ENCODE peak calls at places on chromosome 1, in six cellular contexts. One of them, this sample, is unnamed.

GRCh38 chr1:89900791-89901708 is 80.2 kb downstream of the LRRC8D start:
- DNase-seq in aorta: no peak
- DNase-seq in A549: no peak
- DNase-seq in GM12865: no peak
- DNase-seq in iPS DF 6.9: no peak
- DNase-seq in PC-9: no peak
- DNase-seq in this sample: no peak

GRCh38 chr1:80008934-80009333 is 1002.4 kb upstream of the ADGRL4 start:
- DNase-seq in aorta: no peak
- DNase-seq in A549: no peak
- DNase-seq in GM12865: no peak
- DNase-seq in iPS DF 6.9: no peak
- DNase-seq in PC-9: no peak
- DNase-seq in this sample: no peak

GRCh38 chr1:67956096-67956495 is 94.3 kb downstream of the DIRAS3 start:
- DNase-seq in aorta: no peak
- DNase-seq in A549: no peak
- DNase-seq in GM12865: no peak
- DNase-seq in iPS DF 6.9: no peak
- DNase-seq in PC-9: no peak
- DNase-seq in this sample: no peak

GRCh38 chr1:240001177-240001740 is 90.4 kb upstream of the FMN2 start:
- DNase-seq in aorta: no peak
- DNase-seq in A549: no peak
- DNase-seq in GM12865: no peak
- DNase-seq in iPS DF 6.9: no peak
- DNase-seq in PC-9: no peak
- DNase-seq in this sample: no peak

GRCh38 chr1:74681001-74681400 is 7.4 kb upstream of the ERICH3 start:
- DNase-seq in aorta: no peak
- DNase-seq in A549: no peak
- DNase-seq in GM12865: no peak
- DNase-seq in iPS DF 6.9: no peak
- DNase-seq in PC-9: no peak
- DNase-seq in this sample: no peak

GRCh38 chr1:208418667-208419066 is 174.5 kb upstream of the PLXNA2 start:
- DNase-seq in aorta: no peak
- DNase-seq in A549: no peak
- DNase-seq in GM12865: peak; percentile 27
- DNase-seq in iPS DF 6.9: no peak
- DNase-seq in PC-9: no peak
- DNase-seq in this sample: no peak

GRCh38 chr1:26555550-26555981 is 26.0 kb downstream of the RPS6KA1 start:
- DNase-seq in aorta: no peak
- DNase-seq in A549: no peak
- DNase-seq in GM12865: no peak
- DNase-seq in iPS DF 6.9: no peak
- DNase-seq in PC-9: no peak
- DNase-seq in this sample: no peak

GRCh38 chr1:224151117-224151516 is 31.9 kb upstream of the DEGS1 start:
- DNase-seq in aorta: no peak
- DNase-seq in A549: no peak
- DNase-seq in GM12865: no peak
- DNase-seq in iPS DF 6.9: no peak
- DNase-seq in PC-9: no peak
- DNase-seq in this sample: no peak

GRCh38 chr1:66752671-66753371 is 562 bp downstream of the DYNLT5 start:
- DNase-seq in aorta: no peak
- DNase-seq in A549: no peak
- DNase-seq in GM12865: no peak
- DNase-seq in iPS DF 6.9: no peak
- DNase-seq in PC-9: no peak
- DNase-seq in this sample: no peak

GRCh38 chr1:223474804-223475203 is 81.6 kb downstream of the CCDC185 start:
- DNase-seq in aorta: no peak
- DNase-seq in A549: no peak
- DNase-seq in GM12865: no peak
- DNase-seq in iPS DF 6.9: no peak
- DNase-seq in PC-9: no peak
- DNase-seq in this sample: no peak

GRCh38 chr1:52343982-52344381 is 22.0 kb downstream of the CC2D1B start:
- DNase-seq in aorta: no peak
- DNase-seq in A549: no peak
- DNase-seq in GM12865: no peak
- DNase-seq in iPS DF 6.9: no peak
- DNase-seq in PC-9: no peak
- DNase-seq in this sample: no peak

GRCh38 chr1:87061742-87062156 is 147.3 kb downstream of the HS2ST1 start:
- DNase-seq in aorta: no peak
- DNase-seq in A549: no peak
- DNase-seq in GM12865: peak; percentile 74
- DNase-seq in iPS DF 6.9: no peak
- DNase-seq in PC-9: no peak
- DNase-seq in this sample: no peak

GRCh38 chr1:1550591-1551432 is 10.4 kb upstream of the TMEM240 start:
- DNase-seq in aorta: no peak
- DNase-seq in A549: peak; percentile 12
- DNase-seq in GM12865: no peak
- DNase-seq in iPS DF 6.9: no peak
- DNase-seq in PC-9: no peak
- DNase-seq in this sample: no peak

GRCh38 chr1:68116643-68117235 is 66.3 kb upstream of the DIRAS3 start:
- DNase-seq in aorta: no peak
- DNase-seq in A549: peak; percentile 20
- DNase-seq in GM12865: peak; percentile 57
- DNase-seq in iPS DF 6.9: peak; percentile 27
- DNase-seq in PC-9: peak; percentile 62
- DNase-seq in this sample: peak; percentile 18

GRCh38 chr1:27436204-27437159 is 44.1 kb downstream of the GPR3 start:
- DNase-seq in aorta: no peak
- DNase-seq in A549: peak; percentile 34
- DNase-seq in GM12865: peak; percentile 57
- DNase-seq in iPS DF 6.9: no peak
- DNase-seq in PC-9: peak; percentile 70
- DNase-seq in this sample: no peak

GRCh38 chr1:168803696-168804510 is 74.9 kb upstream of the DPT start:
- DNase-seq in aorta: no peak
- DNase-seq in A549: no peak
- DNase-seq in GM12865: no peak
- DNase-seq in iPS DF 6.9: peak; percentile 9
- DNase-seq in PC-9: no peak
- DNase-seq in this sample: no peak

GRCh38 chr1:7885513-7886298 is 32.8 kb upstream of the UTS2 start:
- DNase-seq in aorta: no peak
- DNase-seq in A549: no peak
- DNase-seq in GM12865: peak; percentile 25
- DNase-seq in iPS DF 6.9: peak; percentile 90
- DNase-seq in PC-9: no peak
- DNase-seq in this sample: no peak

GRCh38 chr1:15114884-15115283 is 38.7 kb upstream of the TMEM51 start:
- DNase-seq in aorta: peak; percentile 37
- DNase-seq in A549: no peak
- DNase-seq in GM12865: no peak
- DNase-seq in iPS DF 6.9: no peak
- DNase-seq in PC-9: no peak
- DNase-seq in this sample: no peak

GRCh38 chr1:33272930-33273329 is 16.6 kb downstream of the ZNF362 start:
- DNase-seq in aorta: peak; percentile 23
- DNase-seq in A549: no peak
- DNase-seq in GM12865: no peak
- DNase-seq in iPS DF 6.9: no peak
- DNase-seq in PC-9: no peak
- DNase-seq in this sample: no peak

GRCh38 chr1:156896490-156897033 is 3.0 kb downstream of the PEAR1 start:
- DNase-seq in aorta: no peak
- DNase-seq in A549: peak; percentile 96
- DNase-seq in GM12865: no peak
- DNase-seq in iPS DF 6.9: no peak
- DNase-seq in PC-9: peak; percentile 91
- DNase-seq in this sample: no peak

GRCh38 chr1:165633624-165634023 is 2.6 kb downstream of the MGST3 start:
- DNase-seq in aorta: no peak
- DNase-seq in A549: no peak
- DNase-seq in GM12865: peak; percentile 26
- DNase-seq in iPS DF 6.9: no peak
- DNase-seq in PC-9: peak; percentile 52
- DNase-seq in this sample: no peak

GRCh38 chr1:150282558-150282958 is 204 bp downstream of the CIART start:
- DNase-seq in aorta: peak; percentile 81
- DNase-seq in A549: no peak
- DNase-seq in GM12865: no peak
- DNase-seq in iPS DF 6.9: no peak
- DNase-seq in PC-9: no peak
- DNase-seq in this sample: no peak

GRCh38 chr1:203926025-203926540 is 64.7 kb downstream of the SNRPE start:
- DNase-seq in aorta: no peak
- DNase-seq in A549: no peak
- DNase-seq in GM12865: no peak
- DNase-seq in iPS DF 6.9: no peak
- DNase-seq in PC-9: peak; percentile 74
- DNase-seq in this sample: no peak

GRCh38 chr1:41365772-41366427 is 4.7 kb downstream of the FOXO6 start:
- DNase-seq in aorta: no peak
- DNase-seq in A549: no peak
- DNase-seq in GM12865: peak; percentile 17
- DNase-seq in iPS DF 6.9: no peak
- DNase-seq in PC-9: no peak
- DNase-seq in this sample: no peak

DNA sequence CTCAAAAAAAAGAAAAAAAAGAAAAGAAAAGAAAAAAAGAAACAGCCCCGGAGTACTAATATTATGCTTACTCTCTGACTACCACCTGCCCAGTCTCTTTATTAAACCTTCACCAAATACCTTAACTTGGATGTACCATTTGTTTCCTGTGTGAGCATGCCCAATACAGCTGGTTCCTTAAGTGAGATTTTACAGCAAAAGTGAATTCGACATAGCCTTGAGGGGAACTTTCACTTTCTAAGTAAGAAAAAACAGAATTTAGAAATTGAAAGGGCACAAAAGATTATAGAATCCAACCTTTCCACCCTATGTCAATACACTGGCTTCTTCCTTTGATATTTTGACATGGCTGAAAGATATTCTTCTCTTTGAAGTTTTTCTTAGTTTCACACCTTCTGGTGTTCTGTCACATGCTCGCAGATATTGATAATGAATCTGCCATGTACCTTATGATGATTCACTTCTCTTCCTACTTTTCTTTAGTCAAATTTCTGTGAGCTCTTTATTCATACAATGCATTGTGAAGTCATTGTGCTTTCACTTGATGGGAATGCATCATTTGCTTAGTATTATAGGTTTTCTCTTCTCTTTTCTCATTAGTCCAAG is 5.2 kb upstream of the GIPC2 start:
- DNase-seq in aorta: no peak
- DNase-seq in A549: no peak
- DNase-seq in GM12865: peak; percentile 25
- DNase-seq in iPS DF 6.9: no peak
- DNase-seq in PC-9: no peak
- DNase-seq in this sample: no peak
- H3K4me3 ChIP-seq in aorta: no peak overlapping the region
- H3K4me3 ChIP-seq in A549: no peak overlapping the region
- H3K4me3 ChIP-seq in GM12865: no peak overlapping the region
- H3K4me3 ChIP-seq in iPS DF 6.9: no peak overlapping the region
- H3K4me3 ChIP-seq in PC-9: no peak overlapping the region
- H3K4me3 ChIP-seq in this sample: no peak overlapping the region

GRCh38 chr1:39799770-39800470 is 11.3 kb upstream of the BMP8B start:
- DNase-seq in aorta: peak; percentile 88
- DNase-seq in A549: peak; percentile 65
- DNase-seq in GM12865: peak; percentile 76
- DNase-seq in iPS DF 6.9: no peak
- DNase-seq in PC-9: peak; percentile 91
- DNase-seq in this sample: no peak
- H3K4me3 ChIP-seq in aorta: no peak overlapping the region
- H3K4me3 ChIP-seq in A549: peak overlapping the region; percentile 16
- H3K4me3 ChIP-seq in GM12865: peak overlapping the region; percentile 50
- H3K4me3 ChIP-seq in iPS DF 6.9: no peak overlapping the region
- H3K4me3 ChIP-seq in PC-9: no peak overlapping the region
- H3K4me3 ChIP-seq in this sample: no peak overlapping the region

DNA sequence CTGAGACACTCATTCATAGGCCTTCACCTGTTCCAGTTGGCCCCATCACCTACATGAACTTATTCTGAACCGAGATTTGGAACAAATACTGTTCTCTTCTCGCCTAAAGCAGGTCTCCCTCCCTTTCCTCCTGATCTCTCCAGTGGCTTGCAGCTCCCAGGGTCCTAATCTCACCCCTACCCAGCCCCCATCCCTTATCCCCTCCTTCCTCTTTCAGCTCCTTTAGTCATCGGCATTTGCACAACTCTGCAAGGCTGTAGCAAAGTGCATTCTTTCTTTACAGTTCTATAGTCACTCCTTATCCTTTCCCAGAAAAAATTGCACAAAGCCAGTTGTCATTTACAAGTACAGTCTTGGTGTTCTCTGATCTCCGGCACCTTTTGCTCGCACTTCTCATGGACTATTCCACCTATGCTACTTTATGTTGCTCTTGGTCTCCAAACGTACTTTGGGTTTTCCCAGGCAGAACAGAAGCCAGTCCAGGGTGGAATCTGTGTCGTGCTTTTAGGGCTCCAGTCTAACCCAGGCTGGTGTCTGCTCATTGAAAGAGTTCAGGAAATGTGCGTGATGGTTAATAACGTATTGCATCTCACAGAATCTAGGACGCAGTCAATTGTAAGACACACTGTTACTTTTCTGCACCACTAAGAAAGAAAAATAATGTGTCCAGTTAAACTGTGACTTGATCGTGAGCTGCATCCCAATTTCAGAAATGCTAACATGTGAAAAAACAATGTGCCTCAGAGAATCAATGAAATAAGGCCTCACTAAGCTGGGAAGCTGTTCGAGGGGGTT is 955 bp downstream of the ABCA4 start:
- DNase-seq in aorta: no peak
- DNase-seq in A549: no peak
- DNase-seq in GM12865: no peak
- DNase-seq in iPS DF 6.9: no peak
- DNase-seq in PC-9: no peak
- DNase-seq in this sample: no peak
- H3K4me3 ChIP-seq in aorta: no peak overlapping the region
- H3K4me3 ChIP-seq in A549: no peak overlapping the region
- H3K4me3 ChIP-seq in GM12865: no peak overlapping the region
- H3K4me3 ChIP-seq in iPS DF 6.9: no peak overlapping the region
- H3K4me3 ChIP-seq in PC-9: no peak overlapping the region
- H3K4me3 ChIP-seq in this sample: peak overlapping the region; percentile 57

GRCh38 chr1:186426118-186426517 is 34.8 kb downstream of the PDC start:
- DNase-seq in aorta: no peak
- DNase-seq in A549: no peak
- DNase-seq in GM12865: no peak
- DNase-seq in iPS DF 6.9: no peak
- DNase-seq in PC-9: no peak
- DNase-seq in this sample: no peak

GRCh38 chr1:186420923-186421322 is 40.0 kb downstream of the PDC start:
- DNase-seq in aorta: no peak
- DNase-seq in A549: no peak
- DNase-seq in GM12865: peak; percentile 46
- DNase-seq in iPS DF 6.9: no peak
- DNase-seq in PC-9: no peak
- DNase-seq in this sample: no peak

GRCh38 chr1:186421446-186421845 is 39.5 kb downstream of the PDC start:
- DNase-seq in aorta: no peak
- DNase-seq in A549: no peak
- DNase-seq in GM12865: no peak
- DNase-seq in iPS DF 6.9: no peak
- DNase-seq in PC-9: no peak
- DNase-seq in this sample: no peak

GRCh38 chr1:186420311-186420710 is 40.6 kb downstream of the PDC start:
- DNase-seq in aorta: no peak
- DNase-seq in A549: no peak
- DNase-seq in GM12865: no peak
- DNase-seq in iPS DF 6.9: no peak
- DNase-seq in PC-9: no peak
- DNase-seq in this sample: no peak

GRCh38 chr1:186424539-186424938 is 36.4 kb downstream of the PDC start:
- DNase-seq in aorta: no peak
- DNase-seq in A549: no peak
- DNase-seq in GM12865: no peak
- DNase-seq in iPS DF 6.9: no peak
- DNase-seq in PC-9: no peak
- DNase-seq in this sample: no peak
- H3K4me3 ChIP-seq in aorta: no peak overlapping the region
- H3K4me3 ChIP-seq in A549: no peak overlapping the region
- H3K4me3 ChIP-seq in GM12865: no peak overlapping the region
- H3K4me3 ChIP-seq in iPS DF 6.9: no peak overlapping the region
- H3K4me3 ChIP-seq in PC-9: no peak overlapping the region
- H3K4me3 ChIP-seq in this sample: no peak overlapping the region

This sample was measured in SK-N-MC.